ENCODE peak calls at places on chromosomes 4 and X, in nine cellular contexts. V, K, E, G, F, X, R, B and Z are unnamed samples.

GRCh38 chr4:104444685-104445084 is 50.0 kb downstream of the CXXC4 start:
- DNase-seq in V (no peak), K (no peak), E (no peak), G (no peak), F (no peak), X (no peak), R (no peak), B (no peak), Z (no peak)

GRCh38 chrX:124641737-124642491 is 295.6 kb downstream of the SH2D1A start:
- DNase-seq in V (no peak), K (no peak), E (no peak), G (no peak), F (no peak), X (no peak), R (no peak), B (no peak), Z (no peak)

GRCh38 chr4:81052119-81053068 is 21.9 kb downstream of the BMP3 start:
- DNase-seq in V (peak), K (peak), E (peak), G (peak), F (peak), X (no peak), R (peak), B (peak), Z (peak)

GRCh38 chr4:152949930-152950329 is 13.8 kb downstream of the FHDC1 start:
- DNase-seq in V (no peak), K (no peak), E (no peak), G (no peak), F (no peak), X (no peak), R (no peak), B (no peak), Z (no peak)

GRCh38 chr4:136562842-136563241 is 969.5 kb downstream of the PCDH18 start:
- DNase-seq in V (peak), K (no peak), E (no peak), G (peak), F (peak), X (no peak), R (no peak), B (no peak), Z (peak)

GRCh38 chrX:49858341-49858740 is 20.9 kb upstream of the USP27X start:
- DNase-seq in V (no peak), K (no peak), E (no peak), G (no peak), F (no peak), X (no peak), R (no peak), B (no peak), Z (no peak)

GRCh38 chrX:153409414-153410101 is 1.7 kb upstream of the ZFP92 start:
- DNase-seq in V (no peak), K (no peak), E (no peak), G (no peak), F (no peak), X (no peak), R (no peak), B (no peak), Z (no peak)

GRCh38 chrX:15915959-15916703 is 61.5 kb upstream of the AP1S2 start:
- DNase-seq in V (peak), K (no peak), E (no peak), G (peak), F (no peak), X (no peak), R (no peak), B (no peak), Z (no peak)

GRCh38 chr4:98546910-98547544 is 111.4 kb downstream of the TSPAN5 start:
- DNase-seq in V (peak), K (no peak), E (peak), G (peak), F (no peak), X (no peak), R (no peak), B (peak), Z (peak)

GRCh38 chrX:16711219-16712115 is 1.0 kb downstream of the CTPS2 start:
- DNase-seq in V (no peak), K (peak), E (no peak), G (no peak), F (no peak), X (no peak), R (no peak), B (no peak), Z (no peak)

GRCh38 chrX:97397371-97397770 is 513.7 kb downstream of the RPA4 start:
- DNase-seq in V (peak), K (no peak), E (no peak), G (peak), F (no peak), X (no peak), R (no peak), B (peak), Z (peak)

GRCh38 chrX:53266175-53266574 is 15.2 kb downstream of the IQSEC2 start:
- DNase-seq in V (no peak), K (no peak), E (no peak), G (no peak), F (no peak), X (no peak), R (no peak), B (no peak), Z (no peak)

GRCh38 chr4:7876096-7876993 is 63.3 kb downstream of the AFAP1 start:
- DNase-seq in V (peak), K (no peak), E (no peak), G (peak), F (no peak), X (no peak), R (no peak), B (peak), Z (peak)

GRCh38 chr4:11151500-11151899 is 277.2 kb downstream of the HS3ST1 start:
- DNase-seq in V (no peak), K (no peak), E (no peak), G (no peak), F (no peak), X (no peak), R (no peak), B (no peak), Z (no peak)

GRCh38 chrX:69027181-69028005 is 137.9 kb downstream of the PJA1 start:
- DNase-seq in V (peak), K (peak), E (no peak), G (peak), F (peak), X (no peak), R (no peak), B (no peak), Z (peak)

GRCh38 chr4:73034896-73035295 is 34.6 kb downstream of the COX18 start:
- DNase-seq in V (no peak), K (no peak), E (no peak), G (peak), F (no peak), X (no peak), R (no peak), B (no peak), Z (peak)

GRCh38 chr4:5812506-5813229 is 80.2 kb downstream of the CRMP1 start:
- DNase-seq in V (peak), K (no peak), E (no peak), G (peak), F (peak), X (peak), R (no peak), B (peak), Z (peak)

GRCh38 chr4:139951051-139951450 is 202.9 kb downstream of the MAML3 start:
- DNase-seq in V (peak), K (no peak), E (no peak), G (peak), F (no peak), X (no peak), R (no peak), B (peak), Z (no peak)

GRCh38 chr4:168451744-168452394 is 28.4 kb downstream of the DDX60L start:
- DNase-seq in V (peak), K (no peak), E (no peak), G (peak), F (no peak), X (peak), R (no peak), B (peak), Z (peak)

GRCh38 chrX:1809581-1809980 is 194.7 kb downstream of the ASMT start:
- DNase-seq in V (no peak), K (no peak), E (no peak), G (no peak), F (no peak), X (no peak), R (no peak), B (no peak), Z (no peak)

GRCh38 chr4:188266386-188266785 is 127.1 kb downstream of the TRIML1 start:
- DNase-seq in V (no peak), K (no peak), E (no peak), G (no peak), F (no peak), X (no peak), R (no peak), B (no peak), Z (no peak)

GRCh38 chrX:25597561-25597960 is 540.6 kb upstream of the MAGEB18 start:
- DNase-seq in V (peak), K (no peak), E (no peak), G (peak), F (no peak), X (no peak), R (no peak), B (no peak), Z (no peak)

GRCh38 chrX:57265126-57265525 is 21.4 kb upstream of the FAAH2 start:
- DNase-seq in V (no peak), K (no peak), E (no peak), G (no peak), F (no peak), X (no peak), R (no peak), B (no peak), Z (no peak)

GRCh38 chr4:133150643-133151300 is 1.7 kb downstream of the PCDH10 start:
- DNase-seq in V (no peak), K (no peak), E (no peak), G (peak), F (no peak), X (no peak), R (no peak), B (no peak), Z (no peak)

GRCh38 chrX:153926863-153927685 is 1.0 kb upstream of the ARHGAP4 start:
- DNase-seq in V (peak), K (peak), E (peak), G (peak), F (no peak), X (no peak), R (peak), B (peak), Z (peak)

GRCh38 chr4:152102184-152103000 is 341.6 kb upstream of the GATB start:
- DNase-seq in V (peak), K (no peak), E (no peak), G (no peak), F (peak), X (peak), R (no peak), B (peak), Z (peak)

GRCh38 chr4:101042847-101043246 is 304.5 kb downstream of the PPP3CA start:
- DNase-seq in V (no peak), K (no peak), E (no peak), G (no peak), F (no peak), X (no peak), R (no peak), B (no peak), Z (no peak)

GRCh38 chr4:56348582-56348981 is 38.7 kb downstream of the AASDH start:
- DNase-seq in V (no peak), K (no peak), E (no peak), G (no peak), F (no peak), X (no peak), R (no peak), B (no peak), Z (no peak)

GRCh38 chrX:110302975-110303374 is 14.9 kb downstream of the AMMECR1 start:
- DNase-seq in V (no peak), K (no peak), E (no peak), G (no peak), F (no peak), X (no peak), R (no peak), B (no peak), Z (no peak)

GRCh38 chr4:7196731-7197130 is 4.4 kb downstream of the SORCS2 start:
- DNase-seq in V (no peak), K (no peak), E (no peak), G (no peak), F (no peak), X (no peak), R (no peak), B (no peak), Z (no peak)

GRCh38 chrX:1391707-1392375 is at the start of gene SLC25A6:
- DNase-seq in V (peak), K (peak), E (peak), G (peak), F (peak), X (peak), R (peak), B (peak), Z (peak)

GRCh38 chr4:7786040-7786439 is 153.6 kb downstream of the AFAP1 start:
- DNase-seq in V (no peak), K (no peak), E (no peak), G (no peak), F (no peak), X (no peak), R (no peak), B (no peak), Z (no peak)

GRCh38 chr4:185587444-185588161 is 52.3 kb upstream of the PDLIM3 start:
- DNase-seq in V (no peak), K (peak), E (no peak), G (peak), F (no peak), X (no peak), R (peak), B (no peak), Z (peak)

GRCh38 chrX:14899607-14900006 is 26.4 kb downstream of the MOSPD2 start:
- DNase-seq in V (peak), K (peak), E (no peak), G (peak), F (no peak), X (no peak), R (no peak), B (peak), Z (peak)

GRCh38 chrX:23904096-23904495 is 3.6 kb downstream of the APOO start:
- DNase-seq in V (peak), K (no peak), E (no peak), G (peak), F (no peak), X (no peak), R (no peak), B (peak), Z (no peak)

GRCh38 chr4:153603258-153603657 is 80.8 kb upstream of the TLR2 start:
- DNase-seq in V (no peak), K (no peak), E (no peak), G (no peak), F (no peak), X (no peak), R (no peak), B (no peak), Z (no peak)

GRCh38 chrX:120020305-120020704 is 57.2 kb downstream of the RHOXF2B start:
- DNase-seq in V (no peak), K (no peak), E (no peak), G (no peak), F (no peak), X (no peak), R (no peak), B (no peak), Z (no peak)

GRCh38 chrX:120016068-120016441 is 61.4 kb downstream of the RHOXF2B start:
- DNase-seq in V (no peak), K (no peak), E (no peak), G (no peak), F (no peak), X (no peak), R (no peak), B (no peak), Z (no peak)

GRCh38 chrX:120014354-120015129 is 62.9 kb downstream of the RHOXF2B start:
- DNase-seq in V (no peak), K (no peak), E (no peak), G (no peak), F (no peak), X (no peak), R (no peak), B (no peak), Z (no peak)

DNA sequence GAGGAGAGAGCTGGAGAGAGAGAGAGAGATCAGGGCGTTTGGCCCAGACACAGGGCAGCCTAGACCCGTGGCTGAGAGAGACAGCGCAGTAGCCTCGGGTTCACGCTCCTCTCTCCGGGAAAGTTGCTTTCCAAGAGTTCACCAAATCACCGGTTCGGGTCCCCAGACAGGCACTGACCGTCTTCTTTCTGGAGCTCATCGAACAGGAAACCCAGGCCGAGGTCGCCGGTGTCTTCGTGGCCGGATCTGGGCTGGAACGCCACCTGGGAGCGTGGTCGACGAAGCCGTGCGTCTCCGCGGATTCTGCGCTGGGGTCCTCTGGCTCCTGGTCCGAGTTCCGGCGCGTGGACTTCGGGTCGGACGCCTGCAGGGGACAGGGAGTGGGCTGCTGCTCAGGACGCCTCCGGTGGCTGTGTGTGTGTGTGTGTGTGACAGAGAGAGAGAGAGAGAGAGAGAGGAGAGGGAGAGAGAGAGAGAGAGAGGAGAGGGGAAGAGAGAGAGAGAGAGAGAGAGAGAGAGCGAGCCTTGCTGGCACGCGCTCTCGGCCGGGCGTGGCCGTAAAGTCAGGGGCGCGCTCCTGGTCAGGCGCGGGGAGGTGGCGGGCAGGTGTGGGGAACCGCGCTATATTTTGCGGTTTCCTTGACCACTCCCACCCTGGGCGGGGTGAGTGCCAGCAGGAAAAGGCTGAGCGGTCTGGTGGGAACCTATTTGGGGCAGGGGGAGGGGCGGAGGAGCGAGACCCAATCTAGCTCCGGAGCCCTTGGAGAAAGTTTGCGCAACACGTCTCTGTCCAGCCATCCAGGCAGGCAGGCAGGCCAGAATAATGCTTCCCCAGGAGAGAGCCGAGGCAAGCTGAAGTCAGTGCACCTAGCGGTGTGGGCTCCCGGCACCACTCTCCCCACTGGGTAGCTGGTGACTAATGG is 62.1 kb downstream of the RHOXF2B start:
- DNase-seq in V (no peak), K (no peak), E (peak), G (no peak), F (no peak), X (no peak), R (no peak), B (no peak), Z (no peak)
- H3K4me3 ChIP-seq in V (no peak), K (no peak), E (peak), G (no peak), F (no peak), X (no peak), R (no peak), B (no peak), Z (no peak)

GRCh38 chrX:122739770-122740169 is 444.3 kb upstream of the GRIA3 start:
- DNase-seq in V (no peak), K (no peak), E (no peak), G (peak), F (no peak), X (no peak), R (no peak), B (peak), Z (no peak)
- TF ChIP-seq CTCF in V (no peak), K (no peak), E (no peak), G (peak), F (no peak), X (peak), R (no peak), B (peak), Z (peak)

GRCh38 chr4:142408003-142408441 is 438.1 kb downstream of the INPP4B start:
- DNase-seq in V (peak), K (no peak), E (no peak), G (peak), F (no peak), X (peak), R (no peak), B (peak), Z (peak)

GRCh38 chr4:142405021-142405991 is 440.8 kb downstream of the INPP4B start:
- DNase-seq in V (peak), K (peak), E (peak), G (peak), F (no peak), X (peak), R (peak), B (peak), Z (peak)

GRCh38 chr4:142406051-142406549 is 440.0 kb downstream of the INPP4B start:
- DNase-seq in V (no peak), K (peak), E (no peak), G (peak), F (no peak), X (no peak), R (no peak), B (peak), Z (no peak)

GRCh38 chr4:142406917-142407501 is 439.1 kb downstream of the INPP4B start:
- DNase-seq in V (no peak), K (no peak), E (no peak), G (no peak), F (no peak), X (no peak), R (no peak), B (no peak), Z (peak)

DNA sequence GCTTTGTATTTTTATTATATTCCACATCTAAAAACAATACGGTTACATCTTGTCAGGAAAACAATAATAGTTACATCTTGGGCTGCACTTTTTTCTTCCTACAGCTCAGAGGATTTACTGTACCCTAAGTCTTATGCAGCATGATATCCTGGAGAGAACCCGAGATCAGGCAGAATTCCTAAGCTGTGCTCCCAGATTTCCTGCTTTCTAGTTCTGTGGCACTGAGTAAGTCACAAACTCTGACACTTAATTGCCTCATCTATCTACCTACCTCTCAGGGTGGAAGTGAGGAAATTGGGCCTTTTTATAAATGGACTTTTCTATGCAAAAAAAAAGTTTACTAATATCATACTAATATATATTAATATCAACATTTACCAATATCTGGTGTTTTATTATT is 438.5 kb downstream of the INPP4B start:
- DNase-seq in V (peak), K (no peak), E (no peak), G (no peak), F (no peak), X (no peak), R (no peak), B (no peak), Z (peak)
- H3K4me3 ChIP-seq in V (no peak), K (no peak), E (no peak), G (no peak), F (no peak), X (no peak), R (no peak), B (no peak), Z (no peak)

GRCh38 chrX:64908121-64908520 is 68.1 kb downstream of the ZC4H2 start:
- DNase-seq in V (no peak), K (no peak), E (no peak), G (no peak), F (no peak), X (no peak), R (no peak), B (no peak), Z (no peak)
- TF ChIP-seq CTCF in V (no peak), K (no peak), E (no peak), G (no peak), F (no peak), X (no peak), R (no peak), B (no peak), Z (no peak)

DNA sequence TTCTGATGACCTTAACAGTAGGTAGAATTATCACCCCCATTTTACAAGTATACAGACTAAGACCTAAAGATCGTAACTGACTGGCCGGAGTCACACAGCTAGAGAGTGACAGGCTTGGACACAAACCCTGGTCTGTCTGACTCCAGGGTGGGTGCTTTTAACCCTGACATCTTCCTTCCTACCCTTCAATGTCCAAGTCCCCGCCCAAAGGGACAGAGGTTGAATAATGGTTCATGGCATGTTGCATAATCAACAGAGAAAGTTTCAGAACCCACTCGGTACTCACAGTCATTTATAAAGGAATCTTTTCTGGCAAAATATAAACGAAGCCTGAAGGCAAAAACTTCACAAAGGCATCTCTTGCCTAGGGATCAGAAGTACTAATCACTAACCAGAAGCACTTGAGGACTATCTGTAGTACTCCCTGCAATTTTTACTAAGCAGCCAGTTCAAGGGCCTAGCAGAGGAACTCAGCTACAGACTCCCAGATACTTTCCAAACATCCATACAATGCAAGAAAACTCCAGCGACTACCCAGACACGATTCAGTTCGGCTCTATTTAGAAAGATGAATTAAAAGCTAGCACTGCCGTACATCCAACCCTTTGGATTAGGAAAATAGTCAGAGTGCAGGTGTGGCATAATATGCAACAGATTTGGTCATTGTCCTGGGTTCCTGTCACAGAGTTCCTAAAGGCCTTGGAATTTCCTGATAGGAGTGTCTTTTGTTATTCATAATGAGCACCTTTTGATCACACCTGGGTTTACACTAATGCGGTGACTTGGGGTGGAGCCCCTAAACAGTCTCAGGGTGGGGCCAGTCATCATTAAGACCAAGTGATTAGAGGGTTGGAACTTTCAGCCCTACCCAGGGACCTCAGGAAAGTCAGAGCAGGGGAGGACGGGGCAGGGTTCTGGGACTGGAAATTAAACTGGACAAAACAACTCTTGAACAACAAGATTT is 44.0 kb downstream of the RELL1 start:
- DNase-seq in V (no peak), K (no peak), E (no peak), G (no peak), F (no peak), X (no peak), R (no peak), B (no peak), Z (peak)
- H3K4me3 ChIP-seq in V (no peak), K (no peak), E (no peak), G (no peak), F (no peak), X (no peak), R (no peak), B (no peak), Z (no peak)